ENCODE peak calls at places on chromosome 12, in six cellular contexts. N is activated naive CD8-positive, alpha-beta T cell treated with anti-CD3 and anti-CD28 coated beads, Interleukin-2, amount 50 U/mL, for 24 hours; E is NCI-H1092 treated with DMSO at 0.1 percent for 48 hours; P is GM06990; M is CD8-positive, alpha-beta T cell; G is stimulated activated CD8-positive, alpha-beta memory T cell treated with anti-CD3 and anti-CD28 coated beads, Interleukin-2, amount 100 ng/mL, for 1 hour. F is an unnamed sample.
A peak's percentile ranks its signal among the peaks of the same experiment; 100 is the strongest.

GRCh38 chr12:52171950-52172512 is 19.8 kb downstream of the KRT80 start:
- DNase-seq in N (peak; percentile 35), E (peak; percentile 19), P (no peak), M (no peak), G (no peak), F (peak; percentile 53)

GRCh38 chr12:26318661-26319068 is 123.3 kb downstream of the SSPN start:
- DNase-seq in N (no peak), E (no peak), P (peak; percentile 57), M (no peak), G (no peak), F (no peak)

GRCh38 chr12:102675672-102676071 is 195.3 kb upstream of the IGF1 start:
- DNase-seq in N (no peak), E (no peak), P (no peak), M (no peak), G (no peak), F (no peak)

GRCh38 chr12:47085815-47086252 is 6.1 kb upstream of the AMIGO2 start:
- DNase-seq in N (peak; percentile 30), E (peak; percentile 35), P (no peak), M (no peak), G (no peak), F (no peak)

GRCh38 chr12:32107376-32108267 is 975 bp downstream of the BICD1 start:
- DNase-seq in N (peak; percentile 33), E (peak; percentile 52), P (no peak), M (no peak), G (no peak), F (peak; percentile 18)

GRCh38 chr12:102728506-102729242 is 188.4 kb downstream of the PAH start:
- DNase-seq in N (no peak), E (no peak), P (peak; percentile 55), M (no peak), G (no peak), F (no peak)

GRCh38 chr12:119786539-119786938 is 90.6 kb downstream of the CIT start:
- DNase-seq in N (no peak), E (no peak), P (no peak), M (no peak), G (no peak), F (no peak)

GRCh38 chr12:12892670-12893290 is 1.4 kb downstream of the GPRC5A start:
- DNase-seq in N (no peak), E (no peak), P (no peak), M (no peak), G (no peak), F (no peak)

GRCh38 chr12:67766370-67766769 is 117.8 kb downstream of the DYRK2 start:
- DNase-seq in N (no peak), E (no peak), P (no peak), M (no peak), G (no peak), F (no peak)

GRCh38 chr12:981176-981828 is 9.7 kb upstream of the ERC1 start:
- DNase-seq in N (no peak), E (no peak), P (peak; percentile 27), M (no peak), G (no peak), F (no peak)

GRCh38 chr12:124498870-124499753 is 68.3 kb downstream of the NCOR2 start:
- DNase-seq in N (no peak), E (no peak), P (no peak), M (no peak), G (no peak), F (no peak)

GRCh38 chr12:131441638-131442336 is 269.1 kb upstream of the SFSWAP start:
- DNase-seq in N (no peak), E (no peak), P (no peak), M (no peak), G (no peak), F (no peak)

GRCh38 chr12:118299791-118300460 is 72.8 kb downstream of the TAOK3 start:
- DNase-seq in N (no peak), E (no peak), P (no peak), M (no peak), G (no peak), F (no peak)

GRCh38 chr12:120534703-120535655 is 823 bp downstream of the RNF10 start:
- DNase-seq in N (peak; percentile 54), E (peak; percentile 37), P (peak; percentile 73), M (peak; percentile 19), G (peak; percentile 13), F (peak; percentile 60)

GRCh38 chr12:21773263-21773741 is 1.2 kb downstream of the KCNJ8 start:
- DNase-seq in N (peak; percentile 5), E (no peak), P (no peak), M (no peak), G (no peak), F (peak; percentile 31)

GRCh38 chr12:118102070-118102469 is 1.7 kb downstream of the VSIG10 start:
- DNase-seq in N (no peak), E (no peak), P (no peak), M (no peak), G (no peak), F (peak; percentile 9)

GRCh38 chr12:3215410-3215975 is 138.3 kb downstream of the TSPAN9 start:
- DNase-seq in N (no peak), E (no peak), P (no peak), M (no peak), G (no peak), F (no peak)

GRCh38 chr12:54759751-54760150 is 94.6 kb upstream of the MUCL1 start:
- DNase-seq in N (no peak), E (peak; percentile 51), P (no peak), M (no peak), G (no peak), F (peak; percentile 34)

GRCh38 chr12:40106655-40107054 is 774 bp upstream of the SLC2A13 start:
- DNase-seq in N (no peak), E (no peak), P (no peak), M (no peak), G (no peak), F (no peak)

GRCh38 chr12:39772708-39773665 is 153.4 kb upstream of the ABCD2 start:
- DNase-seq in N (no peak), E (no peak), P (no peak), M (no peak), G (no peak), F (no peak)

GRCh38 chr12:124904306-124905098 is 9.9 kb downstream of the UBC start:
- DNase-seq in N (no peak), E (no peak), P (no peak), M (no peak), G (no peak), F (no peak)

GRCh38 chr12:89259831-89260230 is 92.5 kb downstream of the DUSP6 start:
- DNase-seq in N (no peak), E (no peak), P (no peak), M (no peak), G (no peak), F (no peak)

F was measured in endothelial cell.